ENCODE peak calls at places on chromosomes 1 and 21, in ten cellular contexts. C is stimulated activated CD4-positive, alpha-beta T cell treated with anti-CD3 and anti-CD28 coated beads, Interleukin-4, amount 100 ng/mL, for 48 hours; O is DMS153; G is uterus; X is DMS 273 treated with DMSO at 0.1 percent for 48 hours; M is stimulated activated naive B cell treated with anti-CD40 and anti-IgM and Interleukin-4, amounts not matched to agents 10 μg/mL and 1 μg/mL and 100 μg/mL, for 72 hours; H is left ventricle myocardium inferior; F is HTR-8/SVneo; B is myocyte; P is substantia nigra. L is an unnamed sample.

GRCh38 chr1:186681806-186682205 is 1.6 kb upstream of the PTGS2 start:
- DNase-seq in C (no peak), O (no peak), G (no peak), X (no peak), M (no peak), H (no peak), F (no peak), B (no peak), P (no peak), L (no peak)

GRCh38 chr1:181206513-181206912 is 118.0 kb downstream of the IER5 start:
- DNase-seq in C (no peak), O (no peak), G (no peak), X (no peak), M (no peak), H (peak; percentile 24), F (no peak), B (no peak), P (no peak), L (no peak)

GRCh38 chr1:69671363-69672010 is 103.8 kb downstream of the LRRC7 start:
- DNase-seq in C (no peak), O (peak; percentile 8), G (no peak), X (no peak), M (no peak), H (no peak), F (no peak), B (peak; percentile 28), P (no peak), L (no peak)

GRCh38 chr1:22832414-22832786 is 121.8 kb downstream of the EPHB2 start:
- DNase-seq in C (no peak), O (no peak), G (no peak), X (no peak), M (no peak), H (no peak), F (no peak), B (peak; percentile 71), P (no peak), L (no peak)

GRCh38 chr1:75672528-75673393 is 51.7 kb upstream of the ACADM start:
- DNase-seq in C (no peak), O (no peak), G (no peak), X (no peak), M (no peak), H (no peak), F (peak; percentile 14), B (peak; percentile 50), P (no peak), L (peak; percentile 66)

GRCh38 chr1:33181906-33182305 is at the start of gene TRIM62:
- DNase-seq in C (peak; percentile 63), O (peak; percentile 84), G (peak; percentile 90), X (peak; percentile 65), M (peak; percentile 67), H (peak; percentile 91), F (peak; percentile 81), B (peak; percentile 96), P (peak; percentile 82), L (peak; percentile 39)

GRCh38 chr1:41436281-41437010 is 48.0 kb downstream of the EDN2 start:
- DNase-seq in C (no peak), O (no peak), G (no peak), X (no peak), M (no peak), H (no peak), F (no peak), B (no peak), P (no peak), L (no peak)

GRCh38 chr1:37999434-38000232 is 5.7 kb downstream of the FHL3 start:
- DNase-seq in C (no peak), O (no peak), G (peak; percentile 61), X (no peak), M (no peak), H (peak; percentile 66), F (no peak), B (peak; percentile 68), P (no peak), L (peak; percentile 40)

GRCh38 chr1:59013276-59013927 is 229.6 kb upstream of the JUN start:
- DNase-seq in C (no peak), O (no peak), G (peak; percentile 69), X (no peak), M (peak; percentile 72), H (peak; percentile 48), F (no peak), B (peak; percentile 48), P (no peak), L (no peak)

GRCh38 chr1:12424150-12424549 is 193.9 kb downstream of the DHRS3 start:
- DNase-seq in C (no peak), O (no peak), G (no peak), X (no peak), M (no peak), H (no peak), F (no peak), B (peak; percentile 10), P (no peak), L (no peak)

GRCh38 chr1:10510520-10511493 is 36.1 kb downstream of the PEX14 start:
- DNase-seq in C (peak; percentile 51), O (peak; percentile 52), G (no peak), X (no peak), M (peak; percentile 74), H (no peak), F (peak; percentile 61), B (peak; percentile 69), P (no peak), L (no peak)

GRCh38 chr1:172951728-172952365 is 98.9 kb downstream of the TNFSF18 start:
- DNase-seq in C (no peak), O (no peak), G (no peak), X (no peak), M (no peak), H (no peak), F (no peak), B (peak; percentile 21), P (no peak), L (no peak)

GRCh38 chr21:40671721-40672120 is 175.2 kb downstream of the DSCAM start:
- DNase-seq in C (no peak), O (no peak), G (no peak), X (no peak), M (no peak), H (no peak), F (no peak), B (no peak), P (no peak), L (no peak)

GRCh38 chr1:56908619-56909340 is 54.2 kb downstream of the C8A start:
- DNase-seq in C (no peak), O (no peak), G (no peak), X (no peak), M (no peak), H (no peak), F (no peak), B (no peak), P (no peak), L (no peak)

GRCh38 chr1:206700445-206701036 is 15.8 kb downstream of the MAPKAPK2 start:
- DNase-seq in C (no peak), O (peak; percentile 65), G (no peak), X (peak; percentile 90), M (no peak), H (no peak), F (no peak), B (peak; percentile 79), P (no peak), L (no peak)

GRCh38 chr1:40301541-40302299 is 15.4 kb downstream of the COL9A2 start:
- DNase-seq in C (no peak), O (no peak), G (no peak), X (no peak), M (no peak), H (no peak), F (no peak), B (no peak), P (no peak), L (no peak)

GRCh38 chr1:201114245-201115131 is 2.3 kb upstream of the CACNA1S start:
- DNase-seq in C (peak; percentile 68), O (peak; percentile 97), G (peak; percentile 84), X (peak; percentile 89), M (peak; percentile 68), H (peak; percentile 85), F (peak; percentile 97), B (peak; percentile 95), P (peak; percentile 72), L (peak; percentile 75)

GRCh38 chr1:78370356-78370755 is 120.4 kb upstream of the PTGFR start:
- DNase-seq in C (no peak), O (no peak), G (no peak), X (no peak), M (no peak), H (no peak), F (no peak), B (peak; percentile 33), P (no peak), L (no peak)